ENCODE peak calls at places on chromosomes 4 and X, in ten cellular contexts. N is CD8-positive, alpha-beta T cell; H is lower lobe of right lung; I is testis; G is lung; U is left ventricle myocardium inferior; D is cardiac muscle cell; K is psoas muscle; M is gastrocnemius medialis; C is IMR-90. F is an unnamed sample.

GRCh38 chrX:101230636-101231035 is 11.1 kb downstream of the DRP2 start:
- DNase-seq in N (no peak), H (no peak), I (no peak), G (no peak), U (no peak), D (no peak), K (no peak), M (no peak), C (peak; percentile 51), F (no peak)

GRCh38 chr4:139528377-139529005 is 27.5 kb downstream of the SETD7 start:
- DNase-seq in N (peak; percentile 16), H (no peak), I (peak; percentile 33), G (peak; percentile 54), U (peak; percentile 71), D (peak; percentile 93), K (peak; percentile 80), M (no peak), C (peak; percentile 96), F (no peak)

GRCh38 chrX:15744181-15744867 is 6.3 kb downstream of the CA5B start:
- DNase-seq in N (no peak), H (no peak), I (peak; percentile 83), G (no peak), U (no peak), D (peak; percentile 30), K (no peak), M (no peak), C (no peak), F (no peak)

GRCh38 chrX:102345916-102346315 is 93.9 kb downstream of the NXF2B start:
- DNase-seq in N (peak; percentile 75), H (peak; percentile 41), I (peak; percentile 80), G (peak; percentile 62), U (peak; percentile 17), D (peak; percentile 39), K (peak; percentile 57), M (no peak), C (peak; percentile 34), F (peak; percentile 92)

GRCh38 chr4:15649914-15650545 is 5.1 kb downstream of the FBXL5 start:
- DNase-seq in N (peak; percentile 63), H (no peak), I (peak; percentile 34), G (peak; percentile 41), U (no peak), D (peak; percentile 68), K (no peak), M (peak; percentile 18), C (peak; percentile 63), F (peak; percentile 81)

GRCh38 chrX:15114865-15115566 is 154.9 kb downstream of the ASB9 start:
- DNase-seq in N (no peak), H (no peak), I (no peak), G (no peak), U (no peak), D (no peak), K (no peak), M (no peak), C (no peak), F (peak; percentile 35)

GRCh38 chr4:78954048-78954666 is 14.9 kb upstream of the PAQR3 start:
- DNase-seq in N (peak; percentile 5), H (no peak), I (peak; percentile 43), G (no peak), U (no peak), D (peak; percentile 25), K (no peak), M (no peak), C (no peak), F (peak; percentile 73)

GRCh38 chr4:47466061-47466785 is 2.7 kb upstream of the COMMD8 start:
- DNase-seq in N (no peak), H (no peak), I (no peak), G (no peak), U (no peak), D (no peak), K (no peak), M (no peak), C (no peak), F (no peak)

GRCh38 chr4:1723131-1723801 is 1.9 kb downstream of the TACC3 start:
- DNase-seq in N (peak; percentile 58), H (peak; percentile 54), I (no peak), G (no peak), U (no peak), D (no peak), K (peak; percentile 44), M (no peak), C (no peak), F (no peak)

GRCh38 chr4:1722551-1723071 is 1.3 kb downstream of the TACC3 start:
- DNase-seq in N (no peak), H (peak; percentile 50), I (no peak), G (no peak), U (peak; percentile 14), D (no peak), K (peak; percentile 49), M (no peak), C (no peak), F (no peak)

GRCh38 chr4:1721003-1721665 is at the start of the genes TACC3 and TMEM129:
- DNase-seq in N (peak; percentile 93), H (peak; percentile 96), I (peak; percentile 96), G (peak; percentile 96), U (peak; percentile 93), D (peak; percentile 94), K (peak; percentile 97), M (peak; percentile 93), C (peak; percentile 87), F (peak; percentile 99)

GRCh38 chr4:1720163-1720983 is 750 bp downstream of the TMEM129 start:
- DNase-seq in N (peak; percentile 32), H (peak; percentile 72), I (peak; percentile 61), G (peak; percentile 46), U (peak; percentile 46), D (peak; percentile 53), K (peak; percentile 75), M (no peak), C (peak; percentile 28), F (peak; percentile 79)

GRCh38 chr4:1721666-1722550 is 587 bp downstream of the TACC3 start:
- DNase-seq in N (no peak), H (peak; percentile 51), I (no peak), G (no peak), U (no peak), D (no peak), K (no peak), M (no peak), C (no peak), F (peak; percentile 58)
- H3K4me1 ChIP-seq in N (peaks cover 63% of the 10 kb centered on the region), H (peaks cover 52% of the 10 kb centered on the region), I (peaks cover 16% of the 10 kb centered on the region), G (peaks cover 4% of the 10 kb centered on the region), U (peaks cover 66% of the 10 kb centered on the region), D (peaks cover 11% of the 10 kb centered on the region), K (peaks cover 37% of the 10 kb centered on the region), M (peaks cover 29% of the 10 kb centered on the region), C (peaks cover 15% of the 10 kb centered on the region), F (peaks cover 3% of the 10 kb centered on the region)

DNA sequence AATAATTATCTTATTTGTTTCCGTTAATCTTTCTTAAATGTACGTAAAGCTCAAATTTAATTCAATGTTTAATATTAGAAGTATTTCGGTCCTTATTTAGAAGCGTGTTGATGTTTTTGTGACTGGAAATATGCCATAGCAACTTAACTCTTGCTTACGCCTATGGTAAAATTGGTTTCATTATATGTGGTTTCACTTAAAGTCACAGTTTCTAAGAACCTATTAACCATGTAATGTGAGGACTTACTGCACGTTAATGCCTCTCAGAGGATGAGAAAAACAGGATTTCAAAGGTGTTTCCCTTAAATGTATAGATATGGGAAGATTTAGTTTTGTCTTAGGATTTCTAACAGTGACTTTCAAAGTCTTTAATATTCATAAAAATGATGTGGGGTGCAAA is 206.4 kb upstream of the IL15 start:
- DNase-seq in N (no peak), H (no peak), I (no peak), G (no peak), U (no peak), D (no peak), K (no peak), M (no peak), C (no peak), F (no peak)
- TF ChIP-seq CTCF in N (no peak), H (no peak), I (no peak), G (no peak), U (no peak), D (no peak), K (no peak), M (no peak), C (no peak), F (no peak)

GRCh38 chr4:55272102-55272501 is 73.9 kb upstream of the SRD5A3 start:
- DNase-seq in N (no peak), H (no peak), I (no peak), G (no peak), U (no peak), D (no peak), K (no peak), M (no peak), C (no peak), F (no peak)

GRCh38 chr4:55269970-55270369 is 76.1 kb upstream of the SRD5A3 start:
- DNase-seq in N (no peak), H (no peak), I (no peak), G (no peak), U (no peak), D (no peak), K (no peak), M (no peak), C (no peak), F (no peak)

GRCh38 chr4:55269470-55269869 is 76.6 kb upstream of the SRD5A3 start:
- DNase-seq in N (no peak), H (no peak), I (no peak), G (no peak), U (no peak), D (no peak), K (no peak), M (no peak), C (no peak), F (no peak)

GRCh38 chr4:55277011-55277410 is 69.0 kb upstream of the SRD5A3 start:
- DNase-seq in N (no peak), H (no peak), I (no peak), G (no peak), U (no peak), D (no peak), K (no peak), M (no peak), C (no peak), F (no peak)

GRCh38 chr4:55272576-55272975 is 73.5 kb upstream of the SRD5A3 start:
- DNase-seq in N (no peak), H (no peak), I (no peak), G (no peak), U (no peak), D (no peak), K (no peak), M (no peak), C (no peak), F (no peak)
- H3K36me3 ChIP-seq in N (no peaks in the 10 kb centered on the region), H (no peaks in the 10 kb centered on the region), I (no peaks in the 10 kb centered on the region), G (no peaks in the 10 kb centered on the region), U (no peaks in the 10 kb centered on the region), D (no peaks in the 10 kb centered on the region), K (no peaks in the 10 kb centered on the region), M (no peaks in the 10 kb centered on the region), C (no peaks in the 10 kb centered on the region), F (no peaks in the 10 kb centered on the region)

DNA sequence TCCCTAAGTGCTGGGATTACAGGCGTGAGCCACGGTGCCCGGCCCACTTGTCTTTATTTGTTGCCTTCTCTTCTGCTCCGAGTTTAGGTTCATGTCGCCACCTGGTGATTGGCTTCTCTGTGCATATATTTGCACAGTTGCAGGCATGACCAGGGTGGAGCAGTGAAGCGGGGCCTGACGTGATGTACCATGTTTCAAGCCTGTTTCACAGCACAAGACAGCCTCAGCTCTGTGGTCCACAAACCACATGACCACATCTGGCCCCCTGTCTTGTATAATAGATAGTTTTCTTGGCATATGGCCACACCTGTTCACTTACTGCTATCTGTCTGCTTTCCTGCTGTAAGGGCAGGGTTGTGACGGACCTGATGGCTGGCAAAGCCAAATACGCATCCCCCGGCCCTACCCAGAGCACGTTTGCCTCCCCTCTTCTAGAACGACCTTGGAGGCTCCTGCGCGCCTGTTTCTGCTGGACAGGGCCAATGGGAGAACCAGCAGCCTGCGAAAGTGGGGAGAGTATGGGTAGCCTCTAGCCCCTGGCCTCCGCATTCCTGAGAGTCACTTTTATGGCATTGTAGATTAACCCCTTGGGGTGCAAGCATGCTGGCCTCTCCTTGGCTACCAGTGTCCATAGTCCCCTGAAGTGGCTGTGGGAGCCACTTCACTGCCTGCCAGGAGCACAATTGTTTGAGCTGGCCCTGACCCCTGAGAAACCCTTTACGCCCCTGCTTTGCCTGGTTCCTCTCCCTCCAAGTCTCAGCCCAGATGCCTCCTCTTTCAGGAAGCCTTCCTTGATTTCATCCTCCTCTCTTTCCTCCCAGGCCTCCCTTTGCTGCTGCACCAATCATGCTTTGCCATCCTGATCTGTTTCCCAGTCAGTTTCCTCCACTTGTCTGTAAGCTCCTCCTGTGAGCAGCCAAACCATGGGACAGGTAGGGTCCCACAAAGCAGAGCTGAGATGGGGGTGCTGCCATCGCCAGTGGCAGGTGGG is 6.0 kb upstream of the SH3TC1 start:
- DNase-seq in N (peak; percentile 21), H (peak; percentile 71), I (peak; percentile 75), G (peak; percentile 53), U (peak; percentile 50), D (peak; percentile 65), K (peak; percentile 79), M (peak; percentile 63), C (peak; percentile 28), F (no peak)
- H3K4me1 ChIP-seq in N (peaks cover 7% of the 10 kb centered on the region), H (peaks cover 54% of the 10 kb centered on the region), I (no peaks in the 10 kb centered on the region), G (no peaks in the 10 kb centered on the region), U (peaks cover 81% of the 10 kb centered on the region), D (no peaks in the 10 kb centered on the region), K (peaks cover 40% of the 10 kb centered on the region), M (peaks cover 41% of the 10 kb centered on the region), C (peaks cover 4% of the 10 kb centered on the region), F (no peaks in the 10 kb centered on the region)

F was measured in endodermal cell.